ENCODE peak calls at places on chromosomes 5 and 9, in seven cellular contexts. One of them, this sample, is unnamed.

GRCh38 chr5:157046041-157046440 is 12.9 kb downstream of the HAVCR1 start:
- DNase-seq in fibroblast of the aortic adventitia: no peak
- DNase-seq in Caco-2: peak
- DNase-seq in AG04450: no peak
- DNase-seq in hepatocyte: peak
- DNase-seq in right lobe of liver: no peak
- DNase-seq in WERI-Rb-1: peak
- DNase-seq in this sample: no peak

GRCh38 chr5:179623906-179624741 is 653 bp upstream of the HNRNPH1 start:
- DNase-seq in hepatocyte: no peak
- DNase-seq in right lobe of liver: peak
- DNase-seq in fibroblast of the aortic adventitia: peak
- DNase-seq in WERI-Rb-1: no peak
- DNase-seq in AG04450: no peak
- DNase-seq in Caco-2: peak
- DNase-seq in this sample: no peak

GRCh38 chr9:128911529-128912035 is 9.2 kb upstream of the PHYHD1 start:
- DNase-seq in right lobe of liver: peak
- DNase-seq in WERI-Rb-1: no peak
- DNase-seq in fibroblast of the aortic adventitia: no peak
- DNase-seq in hepatocyte: no peak
- DNase-seq in AG04450: no peak
- DNase-seq in Caco-2: no peak
- DNase-seq in this sample: no peak

GRCh38 chr5:122493091-122493775 is 181.2 kb downstream of the SNCAIP start:
- DNase-seq in fibroblast of the aortic adventitia: no peak
- DNase-seq in AG04450: no peak
- DNase-seq in WERI-Rb-1: no peak
- DNase-seq in hepatocyte: peak
- DNase-seq in Caco-2: no peak
- DNase-seq in right lobe of liver: no peak
- DNase-seq in this sample: no peak

GRCh38 chr5:10576121-10576789 is 12.4 kb downstream of the ANKRD33B start:
- DNase-seq in right lobe of liver: peak
- DNase-seq in AG04450: no peak
- DNase-seq in hepatocyte: no peak
- DNase-seq in Caco-2: no peak
- DNase-seq in fibroblast of the aortic adventitia: no peak
- DNase-seq in WERI-Rb-1: peak
- DNase-seq in this sample: no peak

GRCh38 chr5:80665057-80665456 is 10.3 kb upstream of the DHFR start:
- DNase-seq in right lobe of liver: no peak
- DNase-seq in AG04450: no peak
- DNase-seq in hepatocyte: no peak
- DNase-seq in Caco-2: no peak
- DNase-seq in fibroblast of the aortic adventitia: no peak
- DNase-seq in WERI-Rb-1: no peak
- DNase-seq in this sample: no peak

GRCh38 chr5:144467795-144468194 is 297.1 kb downstream of the KCTD16 start:
- DNase-seq in Caco-2: peak
- DNase-seq in right lobe of liver: no peak
- DNase-seq in fibroblast of the aortic adventitia: peak
- DNase-seq in WERI-Rb-1: peak
- DNase-seq in AG04450: peak
- DNase-seq in hepatocyte: peak
- DNase-seq in this sample: no peak

GRCh38 chr5:5139358-5140050 is 626 bp upstream of the ADAMTS16 start:
- DNase-seq in AG04450: no peak
- DNase-seq in fibroblast of the aortic adventitia: no peak
- DNase-seq in WERI-Rb-1: no peak
- DNase-seq in right lobe of liver: no peak
- DNase-seq in Caco-2: no peak
- DNase-seq in hepatocyte: peak
- DNase-seq in this sample: no peak

GRCh38 chr5:179268966-179269693 is 76.1 kb downstream of the ADAMTS2 start:
- DNase-seq in AG04450: no peak
- DNase-seq in WERI-Rb-1: no peak
- DNase-seq in right lobe of liver: peak
- DNase-seq in fibroblast of the aortic adventitia: peak
- DNase-seq in hepatocyte: no peak
- DNase-seq in Caco-2: no peak
- DNase-seq in this sample: no peak

GRCh38 chr5:95644351-95645042 is 2.1 kb upstream of the RFESD start:
- DNase-seq in Caco-2: peak
- DNase-seq in right lobe of liver: peak
- DNase-seq in fibroblast of the aortic adventitia: peak
- DNase-seq in hepatocyte: peak
- DNase-seq in WERI-Rb-1: peak
- DNase-seq in AG04450: no peak
- DNase-seq in this sample: peak

GRCh38 chr9:18233776-18234445 is 240.0 kb upstream of the ADAMTSL1 start:
- DNase-seq in fibroblast of the aortic adventitia: no peak
- DNase-seq in AG04450: no peak
- DNase-seq in WERI-Rb-1: no peak
- DNase-seq in right lobe of liver: no peak
- DNase-seq in Caco-2: no peak
- DNase-seq in hepatocyte: no peak
- DNase-seq in this sample: no peak

GRCh38 chr5:153941265-153941664 is 97.4 kb downstream of the FAM114A2 start:
- DNase-seq in hepatocyte: no peak
- DNase-seq in right lobe of liver: no peak
- DNase-seq in WERI-Rb-1: no peak
- DNase-seq in AG04450: no peak
- DNase-seq in Caco-2: no peak
- DNase-seq in fibroblast of the aortic adventitia: no peak
- DNase-seq in this sample: no peak

GRCh38 chr5:158139161-158139560 is 280.2 kb upstream of the CLINT1 start:
- DNase-seq in AG04450: no peak
- DNase-seq in right lobe of liver: no peak
- DNase-seq in fibroblast of the aortic adventitia: peak
- DNase-seq in WERI-Rb-1: no peak
- DNase-seq in Caco-2: no peak
- DNase-seq in hepatocyte: no peak
- DNase-seq in this sample: no peak

GRCh38 chr9:135581636-135582426 is 20.3 kb downstream of the PAEP start:
- DNase-seq in fibroblast of the aortic adventitia: no peak
- DNase-seq in hepatocyte: no peak
- DNase-seq in AG04450: no peak
- DNase-seq in WERI-Rb-1: no peak
- DNase-seq in right lobe of liver: peak
- DNase-seq in Caco-2: no peak
- DNase-seq in this sample: no peak

GRCh38 chr5:139861889-139862207 is 66.2 kb downstream of the PSD2 start:
- DNase-seq in hepatocyte: no peak
- DNase-seq in AG04450: no peak
- DNase-seq in fibroblast of the aortic adventitia: no peak
- DNase-seq in Caco-2: no peak
- DNase-seq in right lobe of liver: no peak
- DNase-seq in WERI-Rb-1: no peak
- DNase-seq in this sample: no peak

GRCh38 chr5:14110196-14110595 is 32.9 kb upstream of the TRIO start:
- DNase-seq in WERI-Rb-1: no peak
- DNase-seq in hepatocyte: no peak
- DNase-seq in Caco-2: no peak
- DNase-seq in fibroblast of the aortic adventitia: peak
- DNase-seq in AG04450: no peak
- DNase-seq in right lobe of liver: no peak
- DNase-seq in this sample: no peak

GRCh38 chr5:32625106-32625505 is 39.7 kb downstream of the SUB1 start:
- DNase-seq in WERI-Rb-1: no peak
- DNase-seq in hepatocyte: no peak
- DNase-seq in Caco-2: no peak
- DNase-seq in right lobe of liver: no peak
- DNase-seq in fibroblast of the aortic adventitia: no peak
- DNase-seq in AG04450: no peak
- DNase-seq in this sample: no peak

GRCh38 chr5:169945831-169946261 is 34.4 kb downstream of the INSYN2B start:
- DNase-seq in Caco-2: no peak
- DNase-seq in WERI-Rb-1: no peak
- DNase-seq in right lobe of liver: no peak
- DNase-seq in AG04450: peak
- DNase-seq in fibroblast of the aortic adventitia: peak
- DNase-seq in hepatocyte: peak
- DNase-seq in this sample: no peak

GRCh38 chr9:6590772-6591384 is 54.7 kb downstream of the GLDC start:
- DNase-seq in AG04450: no peak
- DNase-seq in hepatocyte: peak
- DNase-seq in Caco-2: peak
- DNase-seq in WERI-Rb-1: no peak
- DNase-seq in right lobe of liver: no peak
- DNase-seq in fibroblast of the aortic adventitia: no peak
- DNase-seq in this sample: no peak

GRCh38 chr5:40601198-40601868 is 78.4 kb upstream of the PTGER4 start:
- DNase-seq in right lobe of liver: no peak
- DNase-seq in WERI-Rb-1: no peak
- DNase-seq in fibroblast of the aortic adventitia: no peak
- DNase-seq in Caco-2: no peak
- DNase-seq in hepatocyte: no peak
- DNase-seq in AG04450: no peak
- DNase-seq in this sample: no peak
- H3K4me3 ChIP-seq in right lobe of liver: no peak
- H3K4me3 ChIP-seq in WERI-Rb-1: no peak
- H3K4me3 ChIP-seq in fibroblast of the aortic adventitia: no peak
- H3K4me3 ChIP-seq in Caco-2: no peak
- H3K4me3 ChIP-seq in hepatocyte: no peak
- H3K4me3 ChIP-seq in AG04450: no peak
- H3K4me3 ChIP-seq in this sample: no peak

GRCh38 chr5:93589812-93590215 is 6.8 kb downstream of the NR2F1 start:
- DNase-seq in Caco-2: no peak
- DNase-seq in right lobe of liver: no peak
- DNase-seq in WERI-Rb-1: no peak
- DNase-seq in hepatocyte: no peak
- DNase-seq in fibroblast of the aortic adventitia: no peak
- DNase-seq in AG04450: no peak
- DNase-seq in this sample: no peak
- H3K4me3 ChIP-seq in Caco-2: no peak
- H3K4me3 ChIP-seq in right lobe of liver: no peak
- H3K4me3 ChIP-seq in WERI-Rb-1: no peak
- H3K4me3 ChIP-seq in hepatocyte: no peak
- H3K4me3 ChIP-seq in fibroblast of the aortic adventitia: no peak
- H3K4me3 ChIP-seq in AG04450: peak
- H3K4me3 ChIP-seq in this sample: no peak

GRCh38 chr9:125411171-125411756 is 149.6 kb downstream of the GAPVD1 start:
- DNase-seq in WERI-Rb-1: no peak
- DNase-seq in AG04450: no peak
- DNase-seq in right lobe of liver: no peak
- DNase-seq in Caco-2: no peak
- DNase-seq in fibroblast of the aortic adventitia: no peak
- DNase-seq in hepatocyte: no peak
- DNase-seq in this sample: no peak

GRCh38 chr9:125409217-125409636 is 147.6 kb downstream of the GAPVD1 start:
- DNase-seq in Caco-2: peak
- DNase-seq in WERI-Rb-1: peak
- DNase-seq in fibroblast of the aortic adventitia: no peak
- DNase-seq in hepatocyte: no peak
- DNase-seq in AG04450: no peak
- DNase-seq in right lobe of liver: no peak
- DNase-seq in this sample: no peak

GRCh38 chr9:125409637-125410521 is 148.3 kb downstream of the GAPVD1 start:
- DNase-seq in fibroblast of the aortic adventitia: no peak
- DNase-seq in Caco-2: peak
- DNase-seq in AG04450: no peak
- DNase-seq in right lobe of liver: no peak
- DNase-seq in WERI-Rb-1: peak
- DNase-seq in hepatocyte: no peak
- DNase-seq in this sample: peak

GRCh38 chr9:125412166-125412565 is 150.5 kb downstream of the GAPVD1 start:
- DNase-seq in AG04450: no peak
- DNase-seq in Caco-2: no peak
- DNase-seq in right lobe of liver: no peak
- DNase-seq in hepatocyte: no peak
- DNase-seq in WERI-Rb-1: no peak
- DNase-seq in fibroblast of the aortic adventitia: no peak
- DNase-seq in this sample: no peak

GRCh38 chr9:125410522-125410894 is 148.9 kb downstream of the GAPVD1 start:
- DNase-seq in WERI-Rb-1: no peak
- DNase-seq in AG04450: no peak
- DNase-seq in fibroblast of the aortic adventitia: no peak
- DNase-seq in hepatocyte: no peak
- DNase-seq in right lobe of liver: no peak
- DNase-seq in Caco-2: no peak
- DNase-seq in this sample: no peak
- H3K4me3 ChIP-seq in WERI-Rb-1: no peak
- H3K4me3 ChIP-seq in AG04450: no peak
- H3K4me3 ChIP-seq in fibroblast of the aortic adventitia: no peak
- H3K4me3 ChIP-seq in hepatocyte: no peak
- H3K4me3 ChIP-seq in right lobe of liver: no peak
- H3K4me3 ChIP-seq in Caco-2: peak
- H3K4me3 ChIP-seq in this sample: no peak

GRCh38 chr9:72150653-72151052 is 1.4 kb downstream of the GDA start:
- DNase-seq in AG04450: no peak
- DNase-seq in fibroblast of the aortic adventitia: no peak
- DNase-seq in Caco-2: no peak
- DNase-seq in WERI-Rb-1: no peak
- DNase-seq in right lobe of liver: no peak
- DNase-seq in hepatocyte: no peak
- DNase-seq in this sample: no peak

GRCh38 chr9:72147676-72148075 is 1.6 kb upstream of the GDA start:
- DNase-seq in fibroblast of the aortic adventitia: no peak
- DNase-seq in WERI-Rb-1: no peak
- DNase-seq in Caco-2: no peak
- DNase-seq in hepatocyte: no peak
- DNase-seq in right lobe of liver: no peak
- DNase-seq in AG04450: no peak
- DNase-seq in this sample: no peak

GRCh38 chr9:72151099-72151498 is 1.9 kb downstream of the GDA start:
- DNase-seq in fibroblast of the aortic adventitia: no peak
- DNase-seq in right lobe of liver: no peak
- DNase-seq in AG04450: no peak
- DNase-seq in hepatocyte: peak
- DNase-seq in WERI-Rb-1: no peak
- DNase-seq in Caco-2: no peak
- DNase-seq in this sample: no peak

GRCh38 chr9:72150172-72150571 is 932 bp downstream of the GDA start:
- DNase-seq in WERI-Rb-1: no peak
- DNase-seq in hepatocyte: no peak
- DNase-seq in Caco-2: no peak
- DNase-seq in right lobe of liver: no peak
- DNase-seq in AG04450: no peak
- DNase-seq in fibroblast of the aortic adventitia: no peak
- DNase-seq in this sample: no peak

DNA sequence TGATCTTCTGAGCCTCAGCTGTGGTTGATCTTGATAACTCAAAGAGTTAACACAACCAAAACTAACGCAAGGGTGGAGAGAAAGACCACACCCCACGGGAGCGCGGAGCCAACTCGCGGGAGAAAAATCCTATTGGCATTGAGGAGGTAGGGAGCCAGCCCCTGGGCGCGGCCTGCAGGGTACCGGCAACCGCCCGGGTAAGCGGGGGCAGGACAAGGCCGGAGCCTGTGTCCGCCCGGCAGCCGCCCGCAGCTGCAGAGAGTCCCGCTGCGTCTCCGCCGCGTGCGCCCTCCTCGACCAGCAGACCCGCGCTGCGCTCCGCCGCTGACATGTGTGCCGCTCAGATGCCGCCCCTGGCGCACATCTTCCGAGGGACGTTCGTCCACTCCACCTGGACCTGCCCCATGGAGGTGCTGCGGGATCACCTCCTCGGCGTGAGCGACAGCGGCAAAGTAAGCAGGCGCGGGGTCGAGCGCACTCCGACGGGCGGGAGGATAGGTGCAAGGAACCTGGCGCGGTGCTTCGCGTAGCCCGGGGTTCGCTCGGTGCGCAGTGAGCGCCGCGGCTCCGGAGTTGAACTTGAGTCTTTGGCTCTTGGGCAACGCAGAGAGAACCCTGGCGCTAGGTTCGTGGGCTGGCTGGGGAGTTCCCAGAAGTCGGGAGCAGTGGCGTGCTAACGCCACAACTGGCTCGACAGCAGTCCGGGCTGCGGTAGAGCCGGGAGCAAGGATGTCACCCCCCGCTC is at the start of gene GDA:
- DNase-seq in Caco-2: peak
- DNase-seq in right lobe of liver: peak
- DNase-seq in WERI-Rb-1: peak
- DNase-seq in hepatocyte: peak
- DNase-seq in fibroblast of the aortic adventitia: no peak
- DNase-seq in AG04450: no peak
- DNase-seq in this sample: no peak
- H3K4me3 ChIP-seq in Caco-2: peak
- H3K4me3 ChIP-seq in right lobe of liver: peak
- H3K4me3 ChIP-seq in WERI-Rb-1: peak
- H3K4me3 ChIP-seq in hepatocyte: peak
- H3K4me3 ChIP-seq in fibroblast of the aortic adventitia: no peak
- H3K4me3 ChIP-seq in AG04450: no peak
- H3K4me3 ChIP-seq in this sample: no peak